ENCODE peak calls at places on chromosomes 7 and 10, in seven cellular contexts. R is OCI-LY7; I is heart left ventricle; U is astrocyte; G is CD8-positive, alpha-beta T cell; L is DND-41; J is A673. H is an unnamed sample.

GRCh38 chr7:131365876-131366275 is 38.2 kb downstream of the MKLN1 start:
- DNase-seq in U (peak; percentile 70), G (no peak), I (no peak), J (peak; percentile 39), L (no peak), R (no peak), H (no peak)

GRCh38 chr10:30454744-30455498 is 20.9 kb downstream of the MAP3K8 start:
- DNase-seq in J (no peak), L (no peak), I (no peak), G (no peak), U (peak; percentile 96), R (no peak), H (no peak)

GRCh38 chr10:68261132-68261856 is 29.4 kb upstream of the ATOH7 start:
- DNase-seq in I (peak; percentile 86), U (no peak), R (no peak), J (no peak), G (no peak), L (no peak), H (no peak)

GRCh38 chr7:115634633-115635032 is 395.9 kb downstream of the TFEC start:
- DNase-seq in G (no peak), R (no peak), U (no peak), J (no peak), I (no peak), L (no peak), H (no peak)

GRCh38 chr7:7746419-7746818 is 28.0 kb upstream of the RPA3 start:
- DNase-seq in U (no peak), J (no peak), R (no peak), G (no peak), L (no peak), I (no peak), H (no peak)

GRCh38 chr10:12748186-12748585 is 253.3 kb downstream of the CCDC3 start:
- DNase-seq in R (no peak), L (no peak), G (no peak), I (no peak), J (no peak), U (peak; percentile 51), H (no peak)

GRCh38 chr7:26279405-26279804 is 12.3 kb upstream of the SNX10 start:
- DNase-seq in R (no peak), L (no peak), G (no peak), J (peak; percentile 44), U (no peak), I (no peak), H (no peak)

GRCh38 chr7:6272481-6273323 is at the start of gene CYTH3:
- DNase-seq in R (peak; percentile 89), U (no peak), L (peak; percentile 75), I (peak; percentile 93), J (peak; percentile 83), G (peak; percentile 89), H (peak; percentile 97)

GRCh38 chr10:62374862-62375710 is 917 bp downstream of the ZNF365 start:
- DNase-seq in I (no peak), L (no peak), R (no peak), J (peak; percentile 24), U (no peak), G (no peak), H (peak; percentile 41)

GRCh38 chr7:151272410-151272809 is 23.9 kb upstream of the SMARCD3 start:
- DNase-seq in G (no peak), R (no peak), J (no peak), L (no peak), I (no peak), U (no peak), H (no peak)

GRCh38 chr7:158035343-158035742 is 552.3 kb downstream of the PTPRN2 start:
- DNase-seq in I (no peak), L (no peak), U (no peak), J (no peak), G (no peak), R (no peak), H (peak; percentile 13)

GRCh38 chr10:120005408-120006280 is 113.1 kb downstream of the SEC23IP start:
- DNase-seq in U (peak; percentile 20), G (no peak), J (no peak), R (no peak), I (no peak), L (no peak), H (no peak)

GRCh38 chr10:127524229-127524628 is 24.9 kb upstream of the NPS start:
- DNase-seq in G (no peak), R (no peak), J (peak; percentile 65), L (no peak), I (no peak), U (no peak), H (no peak)

GRCh38 chr7:20033621-20034200 is 183.5 kb downstream of the MACC1 start:
- DNase-seq in G (no peak), R (no peak), J (no peak), L (no peak), U (peak; percentile 86), I (no peak), H (no peak)

GRCh38 chr10:75544923-75545322 is 113.5 kb downstream of the LRMDA start:
- DNase-seq in J (no peak), G (no peak), R (no peak), U (peak; percentile 72), I (no peak), L (no peak), H (no peak)

GRCh38 chr7:19984231-19984632 is 210.8 kb upstream of the TMEM196 start:
- DNase-seq in R (peak; percentile 16), G (no peak), J (no peak), L (no peak), U (no peak), I (no peak), H (no peak)

GRCh38 chr10:110641256-110641655 is 2.9 kb upstream of the RBM20 start:
- DNase-seq in L (no peak), G (no peak), U (peak; percentile 64), R (peak; percentile 58), J (peak; percentile 30), I (peak; percentile 76), H (no peak)

GRCh38 chr7:116357776-116358670 is 141.5 kb upstream of the CAV2 start:
- DNase-seq in G (no peak), L (no peak), U (peak; percentile 39), R (no peak), J (no peak), I (no peak), H (no peak)

GRCh38 chr10:28375399-28376354 is 72.8 kb upstream of the MPP7 start:
- DNase-seq in J (no peak), I (no peak), U (peak; percentile 78), R (no peak), G (no peak), L (no peak), H (peak; percentile 70)

GRCh38 chr10:131141645-131142445 is 169.7 kb downstream of the TCERG1L start:
- DNase-seq in I (no peak), J (no peak), R (no peak), G (no peak), U (no peak), L (no peak), H (peak; percentile 10)

GRCh38 chr7:101733713-101734475 is 83.5 kb upstream of the CUX1 start:
- DNase-seq in J (no peak), R (no peak), U (peak; percentile 51), L (no peak), I (peak; percentile 70), G (no peak), H (peak; percentile 86)

DNA sequence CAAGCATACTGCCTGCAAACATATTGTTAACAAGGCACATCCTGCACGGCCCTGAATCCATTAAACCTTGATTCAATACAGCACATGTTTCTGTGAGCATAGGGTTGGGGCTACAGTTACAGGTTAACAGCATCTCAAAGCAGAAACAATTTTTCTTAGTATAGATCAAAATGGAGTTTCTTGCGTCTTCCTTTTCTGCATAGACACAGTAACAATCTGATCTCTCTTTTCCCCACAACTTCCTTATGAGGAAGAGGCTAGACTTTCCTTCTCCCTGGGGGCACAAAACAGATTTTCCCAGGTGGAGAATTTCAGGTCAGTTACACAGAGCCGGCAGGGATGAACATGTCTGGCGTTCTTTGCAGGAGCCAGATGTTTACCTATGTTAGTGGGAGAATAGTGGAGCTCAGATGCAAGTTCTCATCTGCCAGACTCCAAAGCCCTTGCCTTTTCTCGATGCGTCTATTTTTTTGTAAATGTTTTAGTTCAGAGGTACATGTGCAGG is 37.5 kb upstream of the PFKFB3 start:
- DNase-seq in R (no peak), U (no peak), J (no peak), I (no peak), L (no peak), G (no peak), H (no peak)
- H3K4me1 ChIP-seq in R (peaks cover 27% of the 10 kb centered on the region), U (peaks cover 12% of the 10 kb centered on the region), J (peaks cover 13% of the 10 kb centered on the region), I (peaks cover 54% of the 10 kb centered on the region), L (peaks cover 69% of the 10 kb centered on the region), G (peaks cover 44% of the 10 kb centered on the region), H (peaks cover 71% of the 10 kb centered on the region)

GRCh38 chr10:104300736-104301292 is 31.8 kb downstream of the GSTO2 start:
- DNase-seq in G (no peak), U (peak; percentile 99), I (peak; percentile 81), L (no peak), R (peak; percentile 58), J (no peak), H (no peak)
- H3K27ac ChIP-seq in G (no peak overlapping the region), U (peak overlapping the region; percentile 100), I (peak overlapping the region; percentile 90), L (no peak overlapping the region), R (no peak overlapping the region), J (no peak overlapping the region), H (peak overlapping the region; percentile 78)

DNA sequence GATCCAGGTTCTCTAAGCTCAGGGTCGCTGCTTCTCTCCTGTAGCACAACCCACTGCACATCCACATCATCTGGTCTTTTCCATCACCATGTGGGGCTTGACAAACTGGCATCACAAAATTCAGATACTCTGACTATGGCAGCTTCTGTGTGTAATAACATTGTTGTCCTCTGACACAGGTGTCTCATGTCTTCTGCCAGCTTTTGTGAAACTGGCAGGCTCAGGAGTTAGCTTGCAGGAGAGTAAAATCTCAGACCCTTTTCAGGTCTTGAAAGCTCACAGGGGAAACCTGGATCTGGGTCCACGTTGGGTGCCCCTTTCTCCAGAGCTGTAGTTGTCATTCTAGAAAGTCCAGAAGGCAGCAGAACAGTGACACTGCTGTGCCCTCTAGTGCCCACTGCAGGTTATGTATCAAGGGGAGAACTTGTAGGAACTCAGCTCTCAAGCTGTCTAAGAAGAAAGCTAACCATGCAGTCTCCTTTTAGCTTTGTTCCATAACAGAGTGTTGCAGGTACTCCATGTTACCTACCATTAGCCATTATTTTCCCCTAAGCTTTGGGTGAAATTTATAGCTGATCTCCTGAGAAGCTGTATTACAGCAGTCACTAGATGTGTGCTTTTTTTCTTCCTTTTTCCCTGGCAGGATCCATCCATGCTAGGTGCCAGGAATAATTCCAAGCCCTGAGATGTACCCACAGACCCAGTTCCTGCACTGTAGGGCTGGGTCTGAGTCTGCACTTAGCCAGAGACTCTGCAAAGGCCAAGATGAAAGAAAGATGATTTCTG is 102.7 kb downstream of the ZNF248 start:
- DNase-seq in U (no peak), R (peak; percentile 55), J (peak; percentile 22), L (peak; percentile 51), G (no peak), I (no peak), H (no peak)
- TF ChIP-seq CTCF in U (no peak), R (peak; percentile 81), J (peak; percentile 40), L (peak; percentile 80), G (no peak), I (peak; percentile 41), H (peak; percentile 46)

DNA sequence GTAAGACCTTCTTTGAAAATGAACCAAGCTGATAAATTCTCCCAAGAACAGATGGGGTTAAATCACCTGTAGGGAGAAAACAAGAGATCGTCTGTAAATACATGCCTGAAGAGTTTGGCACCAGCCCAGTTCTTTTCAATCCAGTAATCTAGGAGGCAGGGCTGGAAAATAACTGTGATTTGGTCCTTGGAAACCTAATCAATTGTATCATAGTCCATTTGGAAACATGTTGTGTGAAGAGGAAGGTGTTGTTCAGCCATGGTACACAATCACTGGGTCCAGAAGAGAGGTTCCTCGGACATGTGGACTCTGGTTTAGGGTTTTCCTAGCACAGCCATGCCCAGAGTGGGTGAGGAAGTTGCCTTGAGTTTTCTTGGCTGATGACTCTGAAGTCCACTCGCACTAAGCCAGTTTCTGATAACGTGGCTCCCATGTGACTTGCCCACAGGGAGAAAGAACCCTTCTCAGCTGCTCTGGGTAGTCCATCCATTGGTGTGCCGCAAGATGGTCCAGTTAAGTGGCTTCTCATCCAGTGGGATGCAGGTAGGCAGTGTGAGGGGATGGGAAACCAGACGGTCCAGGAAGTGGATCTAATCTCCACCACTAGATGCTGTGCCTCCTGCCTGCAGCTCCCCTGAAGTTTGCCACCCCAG is 5.1 kb downstream of the BLNK start:
- DNase-seq in U (no peak), L (no peak), R (no peak), I (no peak), G (no peak), J (no peak), H (no peak)
- H3K4me1 ChIP-seq in U (no peaks in the 10 kb centered on the region), L (no peaks in the 10 kb centered on the region), R (peaks cover 67% of the 10 kb centered on the region), I (peaks cover 5% of the 10 kb centered on the region), G (no peaks in the 10 kb centered on the region), J (no peaks in the 10 kb centered on the region), H (peaks cover 4% of the 10 kb centered on the region)